ENCODE peak calls at places on chromosomes 7 and 10, in ten cellular contexts. B is spleen, T is uterus, G is transverse colon, K is suprapubic skin, F is heart left ventricle, Q is HCT116, H is right lobe of liver, M is testis, O is gastrocnemius medialis. Z is an unnamed sample.
A peak's percentile ranks its signal among the peaks of the same experiment; 100 is the strongest.

GRCh38 chr7:71563276-71563675 is 431.3 kb downstream of the GALNT17 start:
- DNase-seq in B (no peak), T (no peak), G (no peak), K (no peak), F (no peak), Q (no peak), H (no peak), M (no peak), O (no peak), Z (no peak)

GRCh38 chr7:129188372-129188891 is at the start of gene SMO:
- DNase-seq in B (peak; percentile 74), T (peak; percentile 70), G (peak; percentile 45), K (no peak), F (peak; percentile 41), Q (no peak), H (peak; percentile 74), M (peak; percentile 68), O (no peak), Z (no peak)

GRCh38 chr10:105797234-105797890 is 1156.3 kb downstream of the SORCS3 start:
- DNase-seq in B (no peak), T (no peak), G (no peak), K (no peak), F (no peak), Q (peak; percentile 10), H (no peak), M (no peak), O (no peak), Z (peak; percentile 56)

GRCh38 chr7:18357691-18358090 is 137.9 kb upstream of the HDAC9 start:
- DNase-seq in B (no peak), T (no peak), G (no peak), K (no peak), F (no peak), Q (no peak), H (no peak), M (no peak), O (no peak), Z (peak; percentile 17)

GRCh38 chr10:70898687-70899086 is 10.3 kb upstream of the PCBD1 start:
- DNase-seq in B (no peak), T (no peak), G (peak; percentile 3), K (no peak), F (no peak), Q (no peak), H (no peak), M (no peak), O (no peak), Z (no peak)

GRCh38 chr10:10503772-10504171 is 513.9 kb upstream of the CELF2 start:
- DNase-seq in B (no peak), T (no peak), G (no peak), K (no peak), F (no peak), Q (no peak), H (no peak), M (no peak), O (no peak), Z (no peak)

GRCh38 chr7:148819697-148820332 is 64.3 kb downstream of the EZH2 start:
- DNase-seq in B (no peak), T (no peak), G (no peak), K (no peak), F (no peak), Q (no peak), H (no peak), M (no peak), O (no peak), Z (no peak)

GRCh38 chr10:4351723-4352565 is 474.1 kb upstream of the AKR1E2 start:
- DNase-seq in B (no peak), T (no peak), G (no peak), K (no peak), F (no peak), Q (no peak), H (no peak), M (no peak), O (no peak), Z (no peak)

GRCh38 chr10:124447741-124448466 is 1.9 kb downstream of the NKX1-2 start:
- DNase-seq in B (no peak), T (no peak), G (no peak), K (no peak), F (no peak), Q (no peak), H (no peak), M (peak; percentile 35), O (no peak), Z (no peak)

GRCh38 chr7:14924398-14924797 is 21.8 kb upstream of the DGKB start:
- DNase-seq in B (no peak), T (no peak), G (no peak), K (no peak), F (no peak), Q (no peak), H (no peak), M (no peak), O (no peak), Z (no peak)

GRCh38 chr7:151727579-151728285 is 149.2 kb downstream of the PRKAG2 start:
- DNase-seq in B (no peak), T (peak; percentile 92), G (peak; percentile 66), K (peak; percentile 95), F (peak; percentile 83), Q (peak; percentile 91), H (peak; percentile 53), M (peak; percentile 54), O (peak; percentile 86), Z (peak; percentile 93)

GRCh38 chr10:35372329-35372728 is 36.0 kb downstream of the CCNY start:
- DNase-seq in B (no peak), T (peak; percentile 50), G (no peak), K (no peak), F (peak; percentile 82), Q (no peak), H (no peak), M (no peak), O (peak; percentile 72), Z (peak; percentile 32)

GRCh38 chr10:120172371-120172770 is 279.8 kb downstream of the SEC23IP start:
- DNase-seq in B (no peak), T (no peak), G (no peak), K (no peak), F (no peak), Q (no peak), H (no peak), M (no peak), O (no peak), Z (no peak)

GRCh38 chr10:24277771-24278518 is 69.0 kb downstream of the KIAA1217 start:
- DNase-seq in B (no peak), T (no peak), G (no peak), K (no peak), F (peak; percentile 79), Q (no peak), H (no peak), M (no peak), O (peak; percentile 78), Z (no peak)

GRCh38 chr10:82245906-82246305 is 370.9 kb downstream of the NRG3 start:
- DNase-seq in B (no peak), T (no peak), G (no peak), K (no peak), F (no peak), Q (no peak), H (no peak), M (no peak), O (no peak), Z (no peak)

GRCh38 chr7:40654171-40654570 is 519.4 kb downstream of the SUGCT start:
- DNase-seq in B (no peak), T (no peak), G (no peak), K (no peak), F (no peak), Q (no peak), H (no peak), M (no peak), O (no peak), Z (no peak)

GRCh38 chr10:78420946-78421732 is 387.5 kb downstream of the RPS24 start:
- DNase-seq in B (no peak), T (no peak), G (no peak), K (peak; percentile 73), F (peak; percentile 24), Q (no peak), H (no peak), M (no peak), O (no peak), Z (no peak)

GRCh38 chr10:43878386-43878785 is 229.7 kb upstream of the ZNF32 start:
- DNase-seq in B (no peak), T (no peak), G (no peak), K (no peak), F (peak; percentile 87), Q (no peak), H (no peak), M (no peak), O (no peak), Z (no peak)

DNA sequence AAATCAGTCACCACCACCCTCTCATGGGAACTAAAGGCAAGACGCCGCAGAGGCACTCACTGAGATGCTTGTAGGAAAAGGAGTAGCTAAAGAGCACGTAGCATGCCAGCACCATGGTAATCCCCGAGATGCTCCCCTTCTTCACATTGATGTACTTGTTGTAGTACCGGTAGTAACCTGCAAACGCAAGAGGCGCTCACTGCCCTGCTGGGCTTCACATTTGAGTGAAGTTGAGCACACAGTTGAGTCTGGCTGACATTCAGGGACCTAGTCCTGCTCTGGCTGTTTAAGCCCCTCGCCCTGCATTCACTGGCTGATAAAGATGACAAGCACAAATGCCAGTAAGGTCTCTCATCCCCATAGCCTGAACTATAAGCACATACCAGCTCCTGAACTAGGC is 6.9 kb downstream of the ATP5MF start:
- DNase-seq in B (no peak), T (no peak), G (no peak), K (no peak), F (no peak), Q (no peak), H (no peak), M (no peak), O (no peak), Z (peak; percentile 78)
- TF ChIP-seq POLR2A in B (no peak), T (no peak), G (no peak), K (no peak), F (no peak), Q (no peak), H (no peak), M (no peak), O (no peak), Z (no peak)

DNA sequence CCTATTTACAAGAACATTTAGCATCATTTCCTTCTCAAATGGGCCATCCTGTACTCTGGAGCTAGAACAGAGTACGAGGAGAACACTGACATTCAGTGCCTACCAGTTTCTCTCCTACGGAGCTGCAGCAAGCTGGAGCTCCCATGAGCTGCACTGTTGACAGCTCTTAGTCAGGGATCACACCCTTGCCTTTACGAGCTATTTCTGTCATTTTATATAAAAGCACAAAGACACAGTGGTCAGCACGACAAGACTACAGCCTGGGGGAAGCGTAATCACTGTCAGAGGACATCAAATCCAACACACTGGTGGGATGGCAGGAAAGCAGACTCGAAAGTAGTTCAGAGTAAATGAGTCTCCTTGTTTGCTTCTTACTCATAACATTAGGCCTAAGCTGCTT is 2.7 kb downstream of the CDCA7L start:
- DNase-seq in B (no peak), T (no peak), G (no peak), K (no peak), F (no peak), Q (no peak), H (no peak), M (no peak), O (no peak), Z (peak; percentile 18)
- TF ChIP-seq CTCF in B (no peak), T (no peak), G (no peak), K (no peak), F (no peak), Q (no peak), H (no peak), M (no peak), O (no peak), Z (no peak)

GRCh38 chr10:26408858-26409494 is 29.2 kb upstream of the APBB1IP start:
- DNase-seq in B (no peak), T (no peak), G (no peak), K (no peak), F (no peak), Q (no peak), H (no peak), M (no peak), O (no peak), Z (no peak)
- H3K4me3 ChIP-seq in B (no peak overlapping the region), T (no peak overlapping the region), G (no peak overlapping the region), K (no peak overlapping the region), F (no peak overlapping the region), Q (no peak overlapping the region), H (no peak overlapping the region), M (no peak overlapping the region), O (no peak overlapping the region), Z (no peak overlapping the region)

GRCh38 chr10:29858352-29859267 is 200.8 kb downstream of the JCAD start:
- DNase-seq in B (no peak), T (peak; percentile 63), G (peak; percentile 60), K (no peak), F (peak; percentile 76), Q (peak; percentile 36), H (peak; percentile 77), M (peak; percentile 75), O (peak; percentile 89), Z (peak; percentile 29)
- TF ChIP-seq POLR2A in B (no peak), T (no peak), G (no peak), K (no peak), F (no peak), Q (no peak), H (no peak), M (no peak), O (peak; percentile 41), Z (no peak)

Z was measured in NB4.